ENCODE peak calls at places on chromosomes 2 and 18, in five cellular contexts. W is EH; J is NAMALWA; I is activated CD4-positive, alpha-beta T cell treated with anti-CD3 and anti-CD28 coated beads for 48 hours; R is amygdala. C is an unnamed sample.

GRCh38 chr2:27952070-27952469 is 61.5 kb downstream of the BABAM2 start:
- DNase-seq in W (no peak), J (no peak), I (no peak), R (no peak), C (no peak)

GRCh38 chr18:39870586-39870985 is 2084.4 kb upstream of the PIK3C3 start:
- DNase-seq in J (no peak), R (no peak), W (no peak), I (no peak), C (no peak)

GRCh38 chr2:18926633-18927524 is 337.5 kb upstream of the NT5C1B start:
- DNase-seq in R (no peak), I (no peak), J (no peak), W (peak; percentile 33), C (no peak)

GRCh38 chr2:177641321-177641720 is 248.7 kb downstream of the AGPS start:
- DNase-seq in W (no peak), J (no peak), R (no peak), I (no peak), C (no peak)

GRCh38 chr2:102506743-102507142 is 33.7 kb downstream of the SLC9A4 start:
- DNase-seq in R (no peak), W (no peak), I (no peak), J (no peak), C (no peak)

GRCh38 chr2:7448578-7449264 is 531.5 kb downstream of the RNF144A start:
- DNase-seq in W (no peak), J (no peak), I (no peak), R (no peak), C (no peak)

GRCh38 chr2:42492691-42493467 is 903 bp downstream of the KCNG3 start:
- DNase-seq in W (no peak), J (no peak), R (no peak), I (peak; percentile 66), C (no peak)

GRCh38 chr2:240463274-240463865 is 27.9 kb downstream of the GPC1 start:
- DNase-seq in I (peak; percentile 0), J (no peak), R (no peak), W (no peak), C (peak; percentile 3)

GRCh38 chr2:117639401-117639800 is 175.1 kb upstream of the DDX18 start:
- DNase-seq in R (no peak), J (no peak), I (no peak), W (no peak), C (no peak)

GRCh38 chr2:116979941-116980340 is 834.5 kb upstream of the DDX18 start:
- DNase-seq in R (no peak), I (no peak), J (no peak), W (no peak), C (no peak)

GRCh38 chr2:162890690-162891311 is 52.2 kb upstream of the KCNH7 start:
- DNase-seq in J (peak; percentile 75), R (no peak), I (peak; percentile 11), W (peak; percentile 44), C (no peak)

GRCh38 chr18:13390196-13390595 is 171.6 kb downstream of the LDLRAD4 start:
- DNase-seq in I (no peak), J (no peak), R (no peak), W (no peak), C (no peak)

GRCh38 chr2:127770973-127771735 is 39.8 kb downstream of the WDR33 start:
- DNase-seq in J (no peak), I (no peak), R (no peak), W (peak; percentile 89), C (no peak)

GRCh38 chr2:84782717-84783442 is 98.0 kb downstream of the TRABD2A start:
- DNase-seq in W (peak; percentile 46), I (peak; percentile 28), R (no peak), J (no peak), C (no peak)

GRCh38 chr2:239465017-239466001 is 64.5 kb upstream of the HDAC4 start:
- DNase-seq in W (peak; percentile 2), R (no peak), I (no peak), J (peak; percentile 39), C (no peak)

GRCh38 chr18:34624551-34624950 is 85.5 kb upstream of the DTNA start:
- DNase-seq in W (no peak), I (no peak), R (no peak), J (no peak), C (no peak)

GRCh38 chr2:204571911-204572310 is 26.6 kb downstream of the PARD3B start:
- DNase-seq in R (no peak), W (no peak), J (no peak), I (no peak), C (no peak)

GRCh38 chr2:146579154-146579930 is 1265.5 kb upstream of the ACVR2A start:
- DNase-seq in I (no peak), R (no peak), W (peak; percentile 76), J (no peak), C (no peak)

GRCh38 chr18:63878343-63878742 is 9.2 kb upstream of the SERPINB2 start:
- DNase-seq in W (peak; percentile 34), R (no peak), J (no peak), I (no peak), C (no peak)

GRCh38 chr18:26051845-26052244 is 38.6 kb downstream of the SS18 start:
- DNase-seq in I (no peak), W (no peak), R (no peak), J (no peak), C (no peak)

GRCh38 chr2:118856330-118856977 is 9.0 kb upstream of the EN1 start:
- DNase-seq in J (no peak), R (no peak), W (no peak), I (no peak), C (no peak)

C was measured in prostate gland.